ENCODE peak calls at places on chromosome 15, in eight cellular contexts. I is cardiac muscle cell; N is fibroblast of lung; E is HepG2; L is HCT116; U is Panc1; J is mesenchymal stem cell; K is CD8-positive, alpha-beta T cell. V is an unnamed sample.

GRCh38 chr15:98733098-98733497 is 84.8 kb downstream of the IGF1R start:
- DNase-seq in J (no peak), E (no peak), K (no peak), L (no peak), U (no peak), N (no peak), I (no peak), V (no peak)

GRCh38 chr15:41780266-41780665 is 6.0 kb downstream of the MAPKBP1 start:
- DNase-seq in N (no peak), K (no peak), J (peak), I (no peak), U (no peak), L (no peak), E (peak), V (no peak)

GRCh38 chr15:47409601-47410000 is 307.7 kb upstream of the SEMA6D start:
- DNase-seq in N (no peak), I (peak), U (no peak), K (no peak), L (no peak), J (peak), E (no peak), V (no peak)

GRCh38 chr15:92907880-92908279 is 7.8 kb downstream of the CHD2 start:
- DNase-seq in J (peak), U (no peak), L (no peak), K (no peak), N (peak), I (peak), E (no peak), V (peak)

GRCh38 chr15:57306305-57306943 is 69.9 kb upstream of the CGNL1 start:
- DNase-seq in N (peak), K (peak), L (peak), E (peak), J (peak), I (peak), U (peak), V (peak)

GRCh38 chr15:70094690-70095311 is 2.9 kb downstream of the TLE3 start:
- DNase-seq in L (no peak), I (peak), K (peak), E (peak), N (no peak), U (no peak), J (peak), V (no peak)

GRCh38 chr15:76060098-76060989 is 559 bp downstream of the TMEM266 start:
- DNase-seq in L (no peak), U (no peak), N (no peak), J (no peak), E (no peak), I (no peak), K (no peak), V (peak)

GRCh38 chr15:101482526-101483371 is 6.8 kb downstream of the PCSK6 start:
- DNase-seq in I (no peak), J (no peak), L (no peak), K (no peak), E (no peak), N (no peak), U (no peak), V (no peak)

GRCh38 chr15:68820205-68820588 is 498 bp downstream of the ANP32A start:
- DNase-seq in E (peak), J (peak), K (peak), I (peak), U (no peak), N (no peak), L (no peak), V (no peak)

GRCh38 chr15:33860749-33861148 is 107.5 kb upstream of the CHRM5 start:
- DNase-seq in L (peak), K (no peak), N (peak), U (no peak), E (no peak), J (peak), I (peak), V (no peak)

GRCh38 chr15:52569244-52569585 is 385 bp upstream of the ARPP19 start:
- DNase-seq in K (no peak), L (no peak), J (no peak), N (no peak), U (no peak), I (no peak), E (no peak), V (no peak)

GRCh38 chr15:68368731-68369435 is 63.1 kb downstream of the ITGA11 start:
- DNase-seq in I (peak), K (no peak), E (no peak), L (no peak), J (peak), U (no peak), N (peak), V (no peak)

GRCh38 chr15:43118829-43119228 is 13.0 kb upstream of the UBR1 start:
- DNase-seq in U (no peak), J (no peak), N (no peak), I (no peak), L (no peak), K (no peak), E (no peak), V (no peak)

GRCh38 chr15:98737122-98737521 is 88.8 kb downstream of the IGF1R start:
- DNase-seq in L (no peak), I (no peak), K (no peak), N (no peak), J (no peak), E (no peak), U (no peak), V (no peak)

GRCh38 chr15:36879568-36880225 is 220.7 kb downstream of the MEIS2 start:
- DNase-seq in I (no peak), J (no peak), N (no peak), L (no peak), U (no peak), K (no peak), E (no peak), V (no peak)
- H3K4me3 ChIP-seq in I (peak), J (peak), N (no peak), L (no peak), U (no peak), K (no peak), E (no peak), V (no peak)

DNA sequence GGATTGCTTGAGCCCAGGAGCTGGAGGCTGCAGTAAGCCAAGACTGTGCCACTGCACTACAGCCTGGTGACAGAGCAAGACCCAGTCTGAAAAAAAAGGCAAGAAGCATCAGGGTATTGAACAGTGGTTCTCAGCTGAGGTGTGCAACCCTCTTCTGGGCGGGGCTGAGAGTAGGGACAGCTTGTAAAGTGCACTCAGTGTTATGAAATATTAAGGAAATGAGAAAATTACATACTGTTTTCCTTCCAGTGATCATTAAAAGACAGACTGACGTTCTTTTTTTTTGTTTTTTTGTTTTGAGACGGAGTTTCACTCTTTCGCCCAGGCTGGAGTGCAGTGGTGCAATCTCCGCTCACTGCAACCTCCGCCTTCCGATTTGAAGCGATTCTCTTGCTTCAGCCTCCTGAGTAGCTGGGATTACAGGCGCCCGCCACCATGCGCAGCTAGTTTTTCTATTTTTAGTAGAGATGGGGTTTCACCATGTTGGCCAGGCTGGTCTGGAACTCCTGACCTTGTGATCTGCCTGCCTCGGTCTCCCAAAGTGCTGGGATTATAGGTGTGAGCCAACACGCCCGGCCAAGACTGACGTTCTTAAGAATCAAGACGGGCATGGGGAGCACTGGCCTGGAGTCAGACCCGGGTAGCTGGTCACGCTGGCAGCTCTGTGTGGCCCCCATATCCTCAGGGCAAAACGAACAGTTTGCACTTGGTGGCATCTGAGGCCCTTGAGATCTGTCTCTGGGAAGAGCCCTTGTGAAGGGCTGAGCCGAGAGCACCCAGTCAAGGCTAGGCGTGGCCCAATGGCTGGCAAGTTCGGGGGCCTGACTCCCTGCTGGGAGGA is 11.4 kb downstream of the MAN2A2 start:
- DNase-seq in E (no peak), L (no peak), J (no peak), I (no peak), K (no peak), U (no peak), N (no peak), V (no peak)
- H3K27ac ChIP-seq in E (no peak), L (no peak), J (no peak), I (no peak), K (no peak), U (no peak), N (no peak), V (no peak)

DNA sequence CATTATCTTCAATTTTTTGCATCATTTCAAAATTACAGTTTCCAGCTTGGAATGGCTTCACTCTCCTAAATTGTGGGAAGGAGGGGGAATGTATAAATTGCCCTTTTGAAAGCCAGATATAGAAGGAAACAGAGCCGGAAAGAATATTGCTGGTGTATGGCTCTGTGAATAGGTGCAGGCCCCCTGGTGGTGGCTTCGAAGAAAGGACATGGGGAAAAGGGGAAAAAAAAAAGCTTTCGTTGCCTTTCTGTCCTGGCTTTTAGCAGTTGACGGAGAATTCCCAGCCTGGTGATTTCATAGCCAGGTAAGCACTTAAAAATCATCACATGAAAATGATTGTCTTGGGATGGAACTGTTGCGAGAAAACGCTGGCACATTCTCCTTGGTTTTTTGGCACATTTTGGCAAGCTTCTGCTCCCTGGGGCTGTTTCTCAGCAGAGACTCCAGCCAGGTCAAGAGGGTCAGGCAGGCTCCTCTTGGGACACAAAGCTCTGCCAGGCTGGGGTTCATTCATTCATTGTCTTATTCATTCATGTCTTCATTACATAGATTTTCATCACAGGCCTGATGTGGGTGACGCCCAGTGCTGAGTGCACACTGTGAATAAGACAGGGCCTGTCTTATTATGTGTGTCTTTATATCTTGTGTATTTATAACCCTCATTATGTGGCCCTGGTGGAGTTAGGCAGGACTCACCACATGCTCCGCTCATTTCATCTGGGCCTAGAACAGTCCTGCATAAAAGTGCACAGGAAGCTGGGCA is 300.0 kb upstream of the TPM1 start:
- DNase-seq in I (peak), L (peak), E (peak), K (no peak), U (peak), J (peak), N (peak), V (peak)
- H3K4me3 ChIP-seq in I (no peak), L (peak), E (no peak), K (no peak), U (peak), J (no peak), N (no peak), V (no peak)

DNA sequence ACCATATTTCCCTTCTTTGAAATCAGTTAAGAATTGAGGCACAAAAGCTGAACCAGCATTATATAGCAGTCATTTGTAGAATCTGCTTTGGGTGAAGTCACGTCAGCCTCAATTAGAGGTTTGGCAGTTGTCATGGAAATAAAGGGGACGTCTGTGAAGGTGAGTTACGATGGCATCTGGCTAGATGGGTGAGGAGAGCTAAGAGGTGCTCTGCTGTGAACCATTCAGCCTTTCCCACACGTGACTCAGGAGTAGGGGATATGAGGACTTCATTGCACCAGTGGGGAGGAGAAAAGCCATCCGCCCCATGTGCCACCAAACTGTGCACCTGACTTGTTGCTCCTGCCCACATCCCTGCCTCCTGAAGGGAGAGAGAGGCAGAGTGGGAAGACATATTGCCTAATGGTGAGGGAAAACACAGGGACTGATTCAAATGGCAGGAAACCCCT is 2.8 kb upstream of the C15orf40 start:
- DNase-seq in J (no peak), N (no peak), E (no peak), K (no peak), I (no peak), U (no peak), L (no peak), V (no peak)
- H3K27ac ChIP-seq in J (no peak), N (no peak), E (no peak), K (no peak), I (peak), U (no peak), L (no peak), V (no peak)

GRCh38 chr15:40762919-40763800 is 708 bp upstream of the GCHFR start:
- DNase-seq in E (peak), J (no peak), I (peak), N (peak), U (no peak), L (no peak), K (peak), V (peak)

GRCh38 chr15:40766906-40767837 is 2.6 kb upstream of the C15orf62 start:
- DNase-seq in N (peak), I (peak), K (no peak), E (no peak), L (no peak), J (peak), U (no peak), V (no peak)

GRCh38 chr15:40766194-40766830 is 2.4 kb downstream of the GCHFR start:
- DNase-seq in I (no peak), E (no peak), J (no peak), K (no peak), N (no peak), U (no peak), L (no peak), V (no peak)

GRCh38 chr15:40763801-40764765 is at the start of gene GCHFR:
- DNase-seq in K (peak), U (no peak), J (peak), N (peak), I (peak), E (peak), L (no peak), V (peak)

DNA sequence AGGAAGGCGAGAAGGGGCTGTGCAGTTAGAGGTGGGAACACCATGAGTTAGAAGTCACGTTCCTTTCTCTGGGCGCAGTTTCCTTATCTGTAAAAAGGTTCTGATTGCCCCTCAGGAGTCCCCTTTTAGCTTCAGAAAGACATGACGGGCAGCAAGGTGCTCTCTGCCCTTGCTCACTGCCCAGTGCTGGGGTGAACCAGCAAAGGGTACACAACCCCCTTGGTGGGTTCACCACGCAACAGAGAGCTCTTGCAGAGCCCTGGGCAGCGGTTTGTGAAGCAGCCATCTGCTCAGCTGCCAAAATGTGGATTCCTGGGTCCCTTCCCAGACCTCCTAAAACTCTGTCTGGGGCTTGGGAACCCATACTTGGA is 883 bp downstream of the GCHFR start:
- DNase-seq in K (no peak), N (no peak), J (no peak), L (no peak), E (no peak), U (no peak), I (peak), V (no peak)
- H3K4me3 ChIP-seq in K (peak), N (peak), J (no peak), L (no peak), E (peak), U (peak), I (peak), V (peak)

GRCh38 chr15:90296996-90297395 is 31.5 kb downstream of the NGRN start:
- DNase-seq in L (no peak), I (no peak), U (no peak), K (no peak), J (no peak), E (no peak), N (no peak), V (no peak)

GRCh38 chr15:90294159-90294558 is 28.7 kb downstream of the NGRN start:
- DNase-seq in L (no peak), K (no peak), J (no peak), I (no peak), U (no peak), N (no peak), E (no peak), V (no peak)

GRCh38 chr15:90291679-90292356 is 26.3 kb downstream of the NGRN start:
- DNase-seq in I (no peak), J (no peak), E (peak), U (no peak), L (peak), N (no peak), K (no peak), V (no peak)

GRCh38 chr15:90295270-90295648 is 29.8 kb downstream of the NGRN start:
- DNase-seq in E (no peak), J (no peak), U (no peak), L (no peak), N (no peak), K (no peak), I (no peak), V (no peak)

GRCh38 chr15:90294601-90295269 is 29.3 kb downstream of the NGRN start:
- DNase-seq in J (no peak), N (no peak), I (no peak), L (no peak), E (no peak), U (no peak), K (no peak), V (no peak)
- H3K27ac ChIP-seq in J (no peak), N (no peak), I (no peak), L (no peak), E (no peak), U (no peak), K (no peak), V (no peak)

GRCh38 chr15:64893481-64894394 is 18.0 kb upstream of the ANKDD1A start:
- DNase-seq in E (peak), U (no peak), L (peak), I (peak), N (peak), J (peak), K (peak), V (peak)

GRCh38 chr15:64897345-64897985 is 14.2 kb upstream of the ANKDD1A start:
- DNase-seq in N (peak), E (no peak), J (peak), I (peak), L (no peak), K (no peak), U (no peak), V (no peak)

GRCh38 chr15:64894395-64895056 is 17.2 kb upstream of the ANKDD1A start:
- DNase-seq in E (no peak), U (no peak), N (no peak), I (no peak), J (no peak), L (no peak), K (peak), V (peak)

GRCh38 chr15:64896371-64897069 is 15.2 kb upstream of the ANKDD1A start:
- DNase-seq in J (no peak), K (no peak), N (no peak), E (no peak), I (no peak), L (no peak), U (no peak), V (no peak)

GRCh38 chr15:64895285-64896065 is 16.2 kb upstream of the ANKDD1A start:
- DNase-seq in J (peak), K (peak), L (no peak), I (peak), U (no peak), N (no peak), E (no peak), V (peak)
- H3K4me3 ChIP-seq in J (no peak), K (peak), L (no peak), I (no peak), U (peak), N (no peak), E (peak), V (peak)

GRCh38 chr15:80152896-80153876 is at the start of gene FAH:
- DNase-seq in L (no peak), N (peak), K (peak), E (peak), U (no peak), I (peak), J (peak), V (peak)

GRCh38 chr15:80151576-80151975 is 1.2 kb upstream of the FAH start:
- DNase-seq in U (no peak), N (no peak), L (no peak), K (no peak), I (no peak), J (no peak), E (no peak), V (no peak)

GRCh38 chr15:80152180-80152895 is 461 bp upstream of the FAH start:
- DNase-seq in K (peak), L (peak), I (peak), U (no peak), E (peak), J (peak), N (peak), V (peak)

GRCh38 chr15:80153900-80154299 is 1.1 kb downstream of the FAH start:
- DNase-seq in N (no peak), L (no peak), K (no peak), I (peak), U (no peak), J (peak), E (no peak), V (no peak)

DNA sequence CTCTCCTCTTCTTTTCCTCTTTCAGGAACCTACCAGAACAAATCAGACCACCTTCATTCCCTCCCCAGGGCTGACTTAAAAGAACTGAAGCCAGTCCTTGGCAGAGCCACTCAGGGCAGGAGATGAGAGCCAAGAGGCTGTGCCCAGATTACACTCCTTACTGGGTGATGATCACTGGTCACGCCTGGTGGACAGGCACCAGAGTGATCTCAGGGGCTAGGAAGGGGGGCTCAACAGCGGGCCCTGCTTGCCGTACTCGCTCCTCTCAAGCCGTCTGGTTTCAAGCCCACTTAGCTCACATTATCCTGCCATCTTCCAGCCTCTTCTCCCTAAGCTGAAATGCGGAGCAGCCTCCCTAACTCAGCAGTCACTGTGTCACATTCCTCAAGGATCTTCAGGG is 1.7 kb upstream of the FAH start:
- DNase-seq in E (no peak), K (no peak), I (no peak), J (no peak), U (no peak), N (no peak), L (no peak), V (no peak)
- H3K27ac ChIP-seq in E (no peak), K (no peak), I (no peak), J (no peak), U (no peak), N (no peak), L (no peak), V (no peak)

DNA sequence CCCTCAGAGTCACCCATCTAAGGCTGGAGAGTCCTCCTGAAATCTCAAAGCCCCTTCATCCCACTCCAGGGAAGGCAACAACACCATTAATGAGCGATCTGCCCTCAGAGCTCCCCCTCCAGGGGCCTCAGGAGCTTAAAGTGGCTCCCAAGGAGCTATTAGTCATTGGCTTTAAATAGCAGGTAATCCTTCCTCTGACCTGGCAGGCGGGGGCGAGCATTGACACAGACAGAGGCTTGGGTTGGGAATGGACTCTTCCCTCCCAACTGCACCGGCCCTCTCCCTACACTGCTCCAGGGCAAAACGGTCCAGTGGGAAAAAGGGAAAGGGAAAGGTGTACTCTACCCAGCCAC is 1.4 kb downstream of the MFGE8 start:
- DNase-seq in J (peak), E (no peak), N (peak), K (no peak), I (no peak), L (no peak), U (no peak), V (no peak)
- H3K4me3 ChIP-seq in J (no peak), E (peak), N (peak), K (no peak), I (peak), L (peak), U (peak), V (no peak)